ENCODE peak calls at places on chromosomes 2 and 18, in five cellular contexts. K is SK-N-SH; F is tibial nerve; C is CD8-positive, alpha-beta T cell; M is esophagus squamous epithelium. D is an unnamed sample.

GRCh38 chr2:28394331-28394877 is 1.7 kb downstream of the FOSL2 start:
- DNase-seq in K (no peak), F (peak), C (no peak), M (no peak), D (peak)

GRCh38 chr18:67589325-67589724 is 72.8 kb upstream of the DSEL start:
- DNase-seq in K (no peak), F (no peak), C (no peak), M (no peak), D (no peak)

GRCh38 chr18:48973731-48974130 is 23.0 kb upstream of the SMAD7 start:
- DNase-seq in K (no peak), F (no peak), C (no peak), M (no peak), D (no peak)

GRCh38 chr2:159712929-159713575 is 746 bp downstream of the MARCHF7 start:
- DNase-seq in K (no peak), F (no peak), C (no peak), M (no peak), D (peak)

GRCh38 chr2:86671304-86671981 is 47.8 kb upstream of the RNF103 start:
- DNase-seq in K (no peak), F (no peak), C (no peak), M (no peak), D (no peak)

GRCh38 chr2:27178469-27178868 is 29.7 kb downstream of the TCF23 start:
- DNase-seq in K (no peak), F (no peak), C (no peak), M (no peak), D (no peak)

GRCh38 chr2:162009543-162009942 is 64.5 kb downstream of the DPP4 start:
- DNase-seq in K (no peak), F (no peak), C (no peak), M (no peak), D (no peak)

GRCh38 chr2:141791521-141791920 is 339.3 kb downstream of the LRP1B start:
- DNase-seq in K (no peak), F (no peak), C (no peak), M (no peak), D (no peak)

GRCh38 chr2:109396338-109397180 is 217.2 kb downstream of the SEPTIN10 start:
- DNase-seq in K (no peak), F (no peak), C (no peak), M (no peak), D (no peak)

GRCh38 chr2:26243643-26244478 is 571 bp downstream of the HADHA start:
- DNase-seq in K (peak), F (no peak), C (no peak), M (no peak), D (peak)

GRCh38 chr2:241559489-241560180 is 1.1 kb downstream of the BOK start:
- DNase-seq in K (peak), F (no peak), C (no peak), M (no peak), D (peak)

GRCh38 chr18:74541703-74542555 is 7.6 kb downstream of the CNDP1 start:
- DNase-seq in K (no peak), F (no peak), C (no peak), M (no peak), D (no peak)

GRCh38 chr2:85750509-85751299 is 3.1 kb upstream of the ATOH8 start:
- DNase-seq in K (peak), F (peak), C (peak), M (peak), D (peak)

GRCh38 chr18:50315100-50315871 is 27.8 kb upstream of the CXXC1 start:
- DNase-seq in K (no peak), F (no peak), C (no peak), M (no peak), D (no peak)

GRCh38 chr2:63827749-63828148 is 13.9 kb upstream of the UGP2 start:
- DNase-seq in K (no peak), F (no peak), C (no peak), M (no peak), D (peak)

GRCh38 chr18:59910967-59911366 is 11.2 kb downstream of the PMAIP1 start:
- DNase-seq in K (no peak), F (no peak), C (no peak), M (no peak), D (peak)

GRCh38 chr18:25237571-25238267 is 114.2 kb downstream of the ZNF521 start:
- DNase-seq in K (no peak), F (no peak), C (no peak), M (no peak), D (no peak)

GRCh38 chr2:2620604-2621003 is 289.5 kb upstream of the MYT1L start:
- DNase-seq in K (no peak), F (no peak), C (no peak), M (no peak), D (no peak)

GRCh38 chr2:71481111-71481510 is 27.8 kb downstream of the DYSF start:
- DNase-seq in K (no peak), F (no peak), C (no peak), M (no peak), D (no peak)

GRCh38 chr2:233213975-233214374 is 37.5 kb upstream of the ATG16L1 start:
- DNase-seq in K (no peak), F (no peak), C (no peak), M (no peak), D (no peak)

GRCh38 chr18:34959211-34959829 is 81.9 kb upstream of the MAPRE2 start:
- DNase-seq in K (no peak), F (no peak), C (no peak), M (no peak), D (no peak)

GRCh38 chr18:34956663-34957062 is 84.5 kb upstream of the MAPRE2 start:
- DNase-seq in K (no peak), F (no peak), C (no peak), M (no peak), D (no peak)

GRCh38 chr18:34957119-34957863 is 83.9 kb upstream of the MAPRE2 start:
- DNase-seq in K (no peak), F (no peak), C (no peak), M (no peak), D (no peak)

GRCh38 chr18:34959989-34960388 is 81.2 kb upstream of the MAPRE2 start:
- DNase-seq in K (no peak), F (no peak), C (no peak), M (no peak), D (no peak)

DNA sequence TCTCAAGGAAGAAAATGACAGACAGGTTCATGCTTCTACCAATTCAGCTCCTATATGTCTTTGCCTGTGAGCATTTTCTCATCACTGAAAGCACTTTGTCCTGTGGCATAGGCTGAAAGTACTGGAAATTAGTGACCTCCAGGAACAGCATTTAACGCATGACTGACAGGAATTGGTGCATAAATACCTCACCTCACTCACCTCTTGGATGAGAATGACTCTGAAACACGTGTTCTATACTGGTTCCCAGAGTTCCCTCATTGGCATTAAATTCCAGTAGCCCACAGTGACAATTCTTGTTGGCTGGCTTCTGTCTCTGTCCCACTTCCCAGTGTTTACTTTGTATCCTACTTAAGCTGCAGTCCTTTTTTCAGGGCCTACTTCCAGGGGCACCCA is 83.4 kb upstream of the MAPRE2 start:
- DNase-seq in K (no peak), F (no peak), C (no peak), M (no peak), D (no peak)
- TF ChIP-seq CTCF in K (no peak), F (no peak), C (no peak), M (no peak), D (no peak)

DNA sequence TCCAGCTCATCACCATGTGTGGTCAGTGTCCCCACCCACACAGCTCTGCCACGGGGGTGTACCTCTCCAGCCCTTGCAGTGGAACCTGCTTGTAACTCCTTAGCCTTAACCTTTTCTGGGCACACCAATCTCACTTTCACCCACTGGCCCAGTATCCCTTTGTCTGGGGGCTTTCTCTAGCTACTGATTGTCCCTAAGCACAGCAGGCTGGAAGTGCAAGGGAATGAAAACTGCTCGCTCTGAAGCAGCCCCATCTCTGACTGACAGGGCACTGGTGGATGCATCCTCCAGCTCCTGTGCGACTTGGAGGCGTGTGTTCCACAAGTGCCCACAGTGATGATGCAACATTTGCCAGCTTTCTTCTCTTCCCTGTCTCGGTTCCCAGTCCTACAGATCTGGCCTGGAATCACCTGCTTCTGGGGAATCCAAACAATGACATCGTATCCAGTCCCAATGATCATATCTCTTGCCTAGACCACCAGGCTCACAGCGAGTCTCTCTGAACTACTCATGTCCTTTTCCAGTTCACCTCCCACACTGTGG is 33.6 kb downstream of the SCTR start:
- DNase-seq in K (no peak), F (no peak), C (no peak), M (no peak), D (no peak)
- H3K4me3 ChIP-seq in K (no peak), F (no peak), C (no peak), M (no peak), D (no peak)

GRCh38 chr2:120336749-120337148 is 9.2 kb upstream of the INHBB start:
- DNase-seq in K (no peak), F (no peak), C (no peak), M (no peak), D (no peak)
- TF ChIP-seq CTCF in K (no peak), F (no peak), C (no peak), M (no peak), D (no peak)

DNA sequence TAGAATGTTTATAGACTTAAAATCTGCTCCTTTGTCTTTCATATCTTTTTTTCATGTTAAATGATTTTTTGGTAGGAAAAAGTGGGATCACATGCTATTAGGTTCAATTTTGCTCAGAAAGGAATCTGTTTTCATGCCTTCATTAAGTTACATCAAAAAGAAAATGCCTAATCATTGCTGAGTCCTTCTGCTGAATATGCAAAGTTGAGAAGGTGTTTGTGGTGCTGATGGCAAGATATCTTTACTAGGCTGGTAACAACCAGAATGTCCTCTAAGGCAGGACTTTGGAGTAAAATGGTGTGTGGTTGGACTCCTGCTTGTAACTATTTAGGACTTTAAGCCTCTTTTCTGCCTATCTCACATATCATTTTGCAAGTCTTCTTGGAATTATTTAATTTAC is 88.3 kb downstream of the TRIB2 start:
- DNase-seq in K (no peak), F (no peak), C (no peak), M (no peak), D (no peak)
- H3K4me3 ChIP-seq in K (no peak), F (no peak), C (no peak), M (no peak), D (no peak)

DNA sequence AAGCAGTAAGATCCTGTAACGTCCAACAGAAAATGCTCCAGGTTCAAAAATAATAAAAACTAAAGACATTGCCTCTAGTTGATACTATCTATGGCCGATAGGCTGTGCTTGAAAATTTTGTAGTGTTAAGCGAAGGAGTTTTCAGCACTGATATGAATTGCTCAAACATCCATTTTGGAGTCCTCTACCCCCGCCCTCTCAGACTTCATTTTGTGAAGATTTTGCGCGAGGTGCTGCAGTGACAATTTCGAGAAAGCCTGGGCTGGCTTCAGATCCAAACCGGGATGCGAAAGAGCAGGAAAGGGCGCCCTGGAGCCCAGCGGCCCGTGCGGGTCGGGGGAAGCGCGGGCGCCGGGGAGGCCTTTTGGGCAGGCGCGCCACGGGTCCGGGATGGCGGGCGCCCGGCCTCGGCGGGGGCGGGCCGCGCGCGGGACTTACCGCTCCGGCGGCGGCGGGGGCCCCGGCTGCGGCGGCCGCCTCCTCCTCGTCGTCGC is 1.8 kb downstream of the SP3 start:
- DNase-seq in K (no peak), F (no peak), C (no peak), M (no peak), D (peak)
- TF ChIP-seq CTCF in K (peak), F (peak), C (peak), M (peak), D (peak)

DNA sequence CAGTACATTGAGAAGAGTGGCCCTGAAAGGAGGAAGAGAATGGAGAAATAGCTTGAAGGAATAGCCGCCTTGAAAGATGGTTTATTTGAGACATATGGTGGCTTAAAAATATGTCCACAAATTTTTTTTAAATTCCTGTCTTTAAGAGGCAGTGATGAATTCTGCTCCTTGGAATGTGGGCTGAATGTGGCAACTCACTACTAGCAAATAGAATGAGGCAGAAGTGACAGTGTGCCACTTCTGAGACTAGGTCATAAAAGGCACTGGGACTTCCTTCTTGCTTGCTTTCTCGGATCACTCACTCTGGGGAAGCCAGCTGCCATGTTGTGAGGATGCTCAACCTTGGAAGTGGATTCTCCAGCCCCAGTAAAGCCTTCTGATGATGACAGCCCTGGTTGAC is 67.0 kb downstream of the FAM161A start:
- DNase-seq in K (no peak), F (no peak), C (no peak), M (no peak), D (peak)
- H3K4me3 ChIP-seq in K (no peak), F (no peak), C (no peak), M (no peak), D (no peak)

GRCh38 chr2:133591164-133591563 is 22.9 kb upstream of the NCKAP5 start:
- DNase-seq in K (peak), F (no peak), C (no peak), M (no peak), D (peak)
- TF ChIP-seq CTCF in K (no peak), F (no peak), C (no peak), M (no peak), D (no peak)

GRCh38 chr2:19576411-19576810 is 218.0 kb upstream of the OSR1 start:
- DNase-seq in K (no peak), F (no peak), C (no peak), M (no peak), D (no peak)
- H3K4me3 ChIP-seq in K (no peak), F (no peak), C (no peak), M (no peak), D (no peak)

D was measured in AG10803.